ENCODE peak calls at places on chromosome 5, in eight cellular contexts. One of them, this sample, is unnamed.

GRCh38 chr5:159050408-159051091 is 49.2 kb downstream of the EBF1 start:
- DNase-seq in lower lobe of right lung: no peak
- DNase-seq in left lung: no peak
- DNase-seq in MM.1S: no peak
- DNase-seq in cardiac muscle cell: peak; percentile 66
- DNase-seq in DND-41: no peak
- DNase-seq in endodermal cell: peak; percentile 72
- DNase-seq in left ventricle myocardium inferior: no peak
- DNase-seq in this sample: no peak

GRCh38 chr5:172163346-172163745 is 24.7 kb downstream of the STK10 start:
- DNase-seq in lower lobe of right lung: no peak
- DNase-seq in left lung: no peak
- DNase-seq in MM.1S: no peak
- DNase-seq in cardiac muscle cell: no peak
- DNase-seq in DND-41: no peak
- DNase-seq in endodermal cell: no peak
- DNase-seq in left ventricle myocardium inferior: peak; percentile 48
- DNase-seq in this sample: no peak

GRCh38 chr5:177469061-177469628 is 4.3 kb downstream of the DBN1 start:
- DNase-seq in lower lobe of right lung: no peak
- DNase-seq in left lung: peak; percentile 70
- DNase-seq in MM.1S: no peak
- DNase-seq in cardiac muscle cell: no peak
- DNase-seq in DND-41: no peak
- DNase-seq in endodermal cell: peak; percentile 91
- DNase-seq in left ventricle myocardium inferior: peak; percentile 62
- DNase-seq in this sample: no peak

GRCh38 chr5:172293745-172294342 is 10.3 kb upstream of the UBTD2 start:
- DNase-seq in lower lobe of right lung: no peak
- DNase-seq in left lung: no peak
- DNase-seq in MM.1S: no peak
- DNase-seq in cardiac muscle cell: no peak
- DNase-seq in DND-41: no peak
- DNase-seq in endodermal cell: no peak
- DNase-seq in left ventricle myocardium inferior: no peak
- DNase-seq in this sample: no peak

GRCh38 chr5:148746826-148747535 is 79.4 kb upstream of the ADRB2 start:
- DNase-seq in lower lobe of right lung: no peak
- DNase-seq in left lung: no peak
- DNase-seq in MM.1S: no peak
- DNase-seq in cardiac muscle cell: no peak
- DNase-seq in DND-41: no peak
- DNase-seq in endodermal cell: no peak
- DNase-seq in left ventricle myocardium inferior: no peak
- DNase-seq in this sample: no peak

GRCh38 chr5:79846198-79846521 is 144.9 kb downstream of the MTX3 start:
- DNase-seq in lower lobe of right lung: no peak
- DNase-seq in left lung: no peak
- DNase-seq in MM.1S: no peak
- DNase-seq in cardiac muscle cell: no peak
- DNase-seq in DND-41: no peak
- DNase-seq in endodermal cell: no peak
- DNase-seq in left ventricle myocardium inferior: no peak
- DNase-seq in this sample: no peak

GRCh38 chr5:178438746-178439260 is 151.4 kb downstream of the COL23A1 start:
- DNase-seq in lower lobe of right lung: no peak
- DNase-seq in left lung: no peak
- DNase-seq in MM.1S: no peak
- DNase-seq in cardiac muscle cell: no peak
- DNase-seq in DND-41: peak; percentile 24
- DNase-seq in endodermal cell: peak; percentile 32
- DNase-seq in left ventricle myocardium inferior: no peak
- DNase-seq in this sample: no peak

GRCh38 chr5:137217599-137218200 is 281.4 kb downstream of the SPOCK1 start:
- DNase-seq in lower lobe of right lung: no peak
- DNase-seq in left lung: no peak
- DNase-seq in MM.1S: no peak
- DNase-seq in cardiac muscle cell: peak; percentile 32
- DNase-seq in DND-41: no peak
- DNase-seq in endodermal cell: no peak
- DNase-seq in left ventricle myocardium inferior: no peak
- DNase-seq in this sample: no peak

GRCh38 chr5:34881246-34881645 is 34.1 kb downstream of the RAD1 start:
- DNase-seq in lower lobe of right lung: no peak
- DNase-seq in left lung: no peak
- DNase-seq in MM.1S: no peak
- DNase-seq in cardiac muscle cell: no peak
- DNase-seq in DND-41: no peak
- DNase-seq in endodermal cell: no peak
- DNase-seq in left ventricle myocardium inferior: no peak
- DNase-seq in this sample: no peak

GRCh38 chr5:41408676-41409443 is 101.5 kb downstream of the PLCXD3 start:
- DNase-seq in lower lobe of right lung: no peak
- DNase-seq in left lung: no peak
- DNase-seq in MM.1S: no peak
- DNase-seq in cardiac muscle cell: peak; percentile 29
- DNase-seq in DND-41: no peak
- DNase-seq in endodermal cell: peak; percentile 52
- DNase-seq in left ventricle myocardium inferior: no peak
- DNase-seq in this sample: no peak
- H3K27ac ChIP-seq in lower lobe of right lung: no peak overlapping the region
- H3K27ac ChIP-seq in left lung: no peak overlapping the region
- H3K27ac ChIP-seq in MM.1S: no peak overlapping the region
- H3K27ac ChIP-seq in cardiac muscle cell: peak overlapping the region; percentile 30
- H3K27ac ChIP-seq in DND-41: no peak overlapping the region
- H3K27ac ChIP-seq in endodermal cell: no peak overlapping the region
- H3K27ac ChIP-seq in left ventricle myocardium inferior: peak overlapping the region; percentile 69
- H3K27ac ChIP-seq in this sample: no peak overlapping the region

DNA sequence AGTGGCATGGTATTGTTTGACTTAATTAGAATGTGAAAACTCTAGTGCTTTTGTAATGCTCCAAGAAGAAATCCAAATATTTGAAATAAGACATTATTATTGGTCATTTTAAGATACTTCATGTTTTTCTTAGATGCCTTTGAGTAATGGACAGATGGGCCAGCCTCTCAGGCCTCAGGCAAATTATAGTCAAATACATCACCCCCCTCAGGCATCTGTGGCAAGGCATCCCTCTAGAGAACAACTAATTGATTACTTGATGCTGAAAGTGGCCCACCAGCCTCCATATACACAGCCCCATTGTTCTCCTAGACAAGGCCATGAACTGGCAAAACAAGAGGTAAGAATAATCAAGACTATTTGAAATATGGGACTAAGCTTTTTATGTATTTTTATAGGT is 69.2 kb upstream of the SREK1 start:
- DNase-seq in lower lobe of right lung: no peak
- DNase-seq in left lung: no peak
- DNase-seq in MM.1S: no peak
- DNase-seq in cardiac muscle cell: no peak
- DNase-seq in DND-41: no peak
- DNase-seq in endodermal cell: no peak
- DNase-seq in left ventricle myocardium inferior: no peak
- DNase-seq in this sample: no peak
- H3K36me3 ChIP-seq in lower lobe of right lung: peaks cover 41% of the 10 kb centered on the region
- H3K36me3 ChIP-seq in left lung: peaks cover 52% of the 10 kb centered on the region
- H3K36me3 ChIP-seq in MM.1S: no peaks in the 10 kb centered on the region
- H3K36me3 ChIP-seq in cardiac muscle cell: peaks cover 5% of the 10 kb centered on the region
- H3K36me3 ChIP-seq in DND-41: peaks cover 60% of the 10 kb centered on the region
- H3K36me3 ChIP-seq in endodermal cell: peaks cover 70% of the 10 kb centered on the region
- H3K36me3 ChIP-seq in left ventricle myocardium inferior: peaks cover 43% of the 10 kb centered on the region
- H3K36me3 ChIP-seq in this sample: peaks cover 15% of the 10 kb centered on the region

DNA sequence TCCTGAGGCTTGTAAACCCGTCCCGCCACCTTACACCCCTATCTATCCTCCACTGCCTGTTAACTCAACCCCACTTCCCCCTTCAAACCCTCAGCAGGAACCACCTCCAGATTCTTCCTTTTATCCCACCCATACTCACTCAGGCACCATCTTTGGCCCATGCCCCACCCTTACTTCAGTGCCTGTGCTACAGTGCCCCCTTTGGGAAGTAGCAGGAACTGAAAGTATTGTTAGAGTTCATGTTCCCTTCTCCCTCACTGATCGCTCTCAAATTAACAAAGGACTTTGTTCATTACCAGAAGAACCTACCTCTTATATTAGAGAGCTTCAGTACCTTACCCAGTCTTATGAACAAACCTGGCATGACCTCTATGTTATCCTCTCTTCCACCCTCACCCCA is 92.2 kb upstream of the MOCS2 start:
- DNase-seq in lower lobe of right lung: no peak
- DNase-seq in left lung: no peak
- DNase-seq in MM.1S: no peak
- DNase-seq in cardiac muscle cell: no peak
- DNase-seq in DND-41: no peak
- DNase-seq in endodermal cell: no peak
- DNase-seq in left ventricle myocardium inferior: no peak
- DNase-seq in this sample: no peak
- TF ChIP-seq CTCF in lower lobe of right lung: no peak
- TF ChIP-seq CTCF in left lung: no peak
- TF ChIP-seq CTCF in MM.1S: no peak
- TF ChIP-seq CTCF in cardiac muscle cell: peak; percentile 15
- TF ChIP-seq CTCF in DND-41: peak; percentile 40
- TF ChIP-seq CTCF in endodermal cell: peak; percentile 60
- TF ChIP-seq CTCF in left ventricle myocardium inferior: no peak
- TF ChIP-seq CTCF in this sample: no peak

DNA sequence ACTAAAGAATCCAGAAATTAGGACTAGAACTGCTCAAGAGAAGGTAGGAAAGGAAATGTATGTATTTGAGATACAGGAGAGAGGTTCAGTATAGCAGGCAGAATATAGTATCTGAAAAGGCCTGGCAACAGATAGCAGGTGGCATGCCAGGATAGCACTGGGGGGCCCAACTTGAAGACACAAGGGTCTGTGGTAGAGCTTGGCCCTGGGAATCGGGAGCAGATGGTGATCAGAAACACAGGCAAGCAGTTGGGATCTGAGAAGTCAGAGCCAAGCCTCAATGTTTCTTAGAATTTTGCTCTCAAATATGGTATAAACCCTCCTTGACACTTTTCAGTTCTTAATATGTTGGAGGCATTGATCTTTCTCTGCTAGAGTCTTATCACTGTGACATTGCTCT is 499.8 kb upstream of the CD180 start:
- DNase-seq in lower lobe of right lung: no peak
- DNase-seq in left lung: no peak
- DNase-seq in MM.1S: no peak
- DNase-seq in cardiac muscle cell: no peak
- DNase-seq in DND-41: no peak
- DNase-seq in endodermal cell: no peak
- DNase-seq in left ventricle myocardium inferior: no peak
- DNase-seq in this sample: no peak
- H3K27ac ChIP-seq in lower lobe of right lung: no peak overlapping the region
- H3K27ac ChIP-seq in left lung: no peak overlapping the region
- H3K27ac ChIP-seq in MM.1S: no peak overlapping the region
- H3K27ac ChIP-seq in cardiac muscle cell: no peak overlapping the region
- H3K27ac ChIP-seq in DND-41: no peak overlapping the region
- H3K27ac ChIP-seq in endodermal cell: no peak overlapping the region
- H3K27ac ChIP-seq in left ventricle myocardium inferior: no peak overlapping the region
- H3K27ac ChIP-seq in this sample: peak overlapping the region; percentile 81

DNA sequence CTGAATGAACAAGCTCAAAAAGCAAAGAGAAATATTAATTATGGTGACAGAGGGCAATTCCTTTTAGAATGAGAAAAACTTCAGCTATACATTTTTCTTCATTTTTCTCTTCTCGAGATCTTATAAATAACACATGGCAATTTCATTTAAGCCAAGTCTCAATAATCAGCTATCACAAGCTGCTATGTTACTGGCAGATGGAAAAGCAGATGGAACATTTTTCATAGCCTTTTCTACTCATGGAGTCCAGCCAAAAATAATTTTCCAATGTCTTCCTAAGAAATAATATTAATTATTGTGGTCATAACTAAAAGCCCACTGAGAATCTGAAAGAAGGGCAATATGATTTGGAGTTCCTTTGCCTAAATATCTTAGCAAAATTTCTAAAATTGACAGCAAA is 35.6 kb downstream of the SKIC3 start:
- DNase-seq in lower lobe of right lung: no peak
- DNase-seq in left lung: no peak
- DNase-seq in MM.1S: no peak
- DNase-seq in cardiac muscle cell: no peak
- DNase-seq in DND-41: no peak
- DNase-seq in endodermal cell: no peak
- DNase-seq in left ventricle myocardium inferior: no peak
- DNase-seq in this sample: no peak
- H3K36me3 ChIP-seq in lower lobe of right lung: peaks cover 96% of the 10 kb centered on the region
- H3K36me3 ChIP-seq in left lung: peaks cover 92% of the 10 kb centered on the region
- H3K36me3 ChIP-seq in MM.1S: peaks cover 16% of the 10 kb centered on the region
- H3K36me3 ChIP-seq in cardiac muscle cell: peaks cover 72% of the 10 kb centered on the region
- H3K36me3 ChIP-seq in DND-41: peaks cover 82% of the 10 kb centered on the region
- H3K36me3 ChIP-seq in endodermal cell: peaks cover 93% of the 10 kb centered on the region
- H3K36me3 ChIP-seq in left ventricle myocardium inferior: peaks cover 97% of the 10 kb centered on the region
- H3K36me3 ChIP-seq in this sample: peaks cover 69% of the 10 kb centered on the region

DNA sequence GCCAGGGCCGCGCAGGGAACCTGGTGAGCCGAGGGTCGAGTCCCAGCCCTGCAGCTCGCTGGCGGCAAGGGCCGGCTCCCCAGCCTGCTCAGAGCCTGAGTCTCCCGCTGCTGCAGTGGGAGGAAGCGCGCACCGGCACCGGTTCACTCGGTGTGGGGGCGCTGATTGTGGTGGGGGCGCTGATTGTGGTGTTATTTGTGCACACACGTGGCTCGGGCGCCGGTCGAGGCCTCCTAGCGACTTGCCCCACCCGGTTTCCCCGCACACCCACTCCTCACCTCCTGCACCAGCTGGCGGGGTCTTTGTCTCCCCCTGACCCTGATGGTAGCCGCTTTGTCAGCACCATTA is 266.7 kb downstream of the NSG2 start:
- DNase-seq in lower lobe of right lung: no peak
- DNase-seq in left lung: no peak
- DNase-seq in MM.1S: no peak
- DNase-seq in cardiac muscle cell: no peak
- DNase-seq in DND-41: no peak
- DNase-seq in endodermal cell: no peak
- DNase-seq in left ventricle myocardium inferior: no peak
- DNase-seq in this sample: no peak
- TF ChIP-seq CTCF in lower lobe of right lung: peak; percentile 8
- TF ChIP-seq CTCF in left lung: no peak
- TF ChIP-seq CTCF in MM.1S: no peak
- TF ChIP-seq CTCF in cardiac muscle cell: no peak
- TF ChIP-seq CTCF in DND-41: no peak
- TF ChIP-seq CTCF in endodermal cell: no peak
- TF ChIP-seq CTCF in left ventricle myocardium inferior: no peak
- TF ChIP-seq CTCF in this sample: no peak

DNA sequence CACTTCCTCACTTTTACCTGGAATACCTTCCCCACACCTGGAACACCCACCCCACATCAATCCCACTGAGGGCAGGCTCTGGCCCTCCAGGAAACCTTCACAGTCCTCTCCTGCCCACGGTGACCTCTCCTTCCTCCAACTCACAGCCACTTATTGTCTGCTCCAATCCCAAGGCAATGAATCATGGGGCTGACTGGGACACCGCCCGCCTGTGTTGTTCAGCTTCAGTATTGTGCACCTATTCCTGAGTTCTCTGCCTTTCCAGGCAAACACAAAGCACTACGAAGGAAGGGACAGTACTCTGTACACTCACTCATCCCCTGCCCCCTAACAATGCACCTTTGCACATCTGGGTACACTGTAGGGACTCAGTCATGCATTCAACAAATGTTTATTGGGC is 7.3 kb downstream of the PCDH1 start:
- DNase-seq in lower lobe of right lung: no peak
- DNase-seq in left lung: no peak
- DNase-seq in MM.1S: no peak
- DNase-seq in cardiac muscle cell: no peak
- DNase-seq in DND-41: no peak
- DNase-seq in endodermal cell: peak; percentile 17
- DNase-seq in left ventricle myocardium inferior: peak; percentile 12
- DNase-seq in this sample: no peak
- H3K27ac ChIP-seq in lower lobe of right lung: no peak overlapping the region
- H3K27ac ChIP-seq in left lung: no peak overlapping the region
- H3K27ac ChIP-seq in MM.1S: no peak overlapping the region
- H3K27ac ChIP-seq in cardiac muscle cell: no peak overlapping the region
- H3K27ac ChIP-seq in DND-41: no peak overlapping the region
- H3K27ac ChIP-seq in endodermal cell: no peak overlapping the region
- H3K27ac ChIP-seq in left ventricle myocardium inferior: peak overlapping the region; percentile 40
- H3K27ac ChIP-seq in this sample: no peak overlapping the region

This sample was measured in tibial artery.